ENCODE peak calls at places on chromosome 1, in four cellular contexts. E is SK-N-SH, N is GM12878, S is K562. R is an unnamed sample.

GRCh38 chr1:53878492-53879105 is 11.0 kb downstream of the YIPF1 start:
- DNase-seq in E (peak), N (no peak), S (peak), R (no peak)

GRCh38 chr1:24363994-24364393 is 44.8 kb downstream of the GRHL3 start:
- DNase-seq in E (no peak), N (no peak), S (no peak), R (no peak)

GRCh38 chr1:87887095-87887494 is 558.4 kb downstream of the LMO4 start:
- DNase-seq in E (no peak), N (no peak), S (no peak), R (no peak)

GRCh38 chr1:160346953-160347352 is 3.8 kb downstream of the NCSTN start:
- DNase-seq in E (no peak), N (peak), S (no peak), R (no peak)

GRCh38 chr1:78447096-78447495 is 43.7 kb upstream of the PTGFR start:
- DNase-seq in E (no peak), N (no peak), S (no peak), R (no peak)

GRCh38 chr1:10561955-10562354 is 87.2 kb downstream of the PEX14 start:
- DNase-seq in E (no peak), N (no peak), S (no peak), R (no peak)

GRCh38 chr1:19047373-19047772 is 90.9 kb upstream of the IFFO2 start:
- DNase-seq in E (no peak), N (no peak), S (no peak), R (no peak)

GRCh38 chr1:203381151-203381751 is 30.3 kb upstream of the FMOD start:
- DNase-seq in E (no peak), N (peak), S (no peak), R (no peak)

GRCh38 chr1:186960866-186961265 is 132.1 kb downstream of the PLA2G4A start:
- DNase-seq in E (no peak), N (no peak), S (no peak), R (no peak)

DNA sequence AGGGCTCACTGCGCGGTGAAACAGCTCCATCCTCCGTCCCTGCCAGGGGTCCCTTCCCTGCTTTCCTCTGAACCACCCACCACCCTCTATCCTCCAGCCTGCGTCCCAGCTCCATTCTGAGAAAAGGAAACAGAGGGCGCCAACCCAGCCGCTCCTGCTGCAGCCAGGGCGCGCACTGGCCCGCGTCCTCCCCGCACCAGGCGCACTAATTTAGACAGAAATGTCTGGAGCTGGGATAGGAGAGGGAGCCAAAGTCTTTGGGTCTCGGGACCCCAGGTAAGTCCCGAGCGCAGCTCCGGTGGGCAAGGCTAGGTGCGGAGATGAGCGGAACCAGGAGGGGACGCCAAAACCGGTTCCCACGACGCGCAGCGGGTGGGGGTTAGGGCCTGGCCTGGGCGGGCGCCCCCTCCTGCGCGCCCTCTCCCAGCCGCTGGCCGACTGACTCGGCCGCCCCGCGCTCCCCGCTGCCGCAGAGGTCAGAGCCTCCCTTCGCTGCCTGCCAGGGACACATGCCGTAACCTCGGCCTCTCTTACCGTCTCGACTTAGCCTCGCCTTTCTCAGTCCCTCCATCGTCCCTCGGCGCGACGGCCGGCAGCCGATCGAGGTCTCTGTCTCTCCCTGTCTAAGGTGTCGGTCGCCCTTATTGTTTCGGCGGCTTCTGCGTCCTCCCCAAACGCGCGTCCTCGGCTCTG is 2.0 kb downstream of the CAMK2N1 start:
- DNase-seq in E (peak), N (no peak), S (no peak), R (no peak)
- TF ChIP-seq NRF1 in E (no peak), N (no peak), S (no peak), R (no peak)

GRCh38 chr1:38138498-38139233 is 92.1 kb upstream of the POU3F1 start:
- DNase-seq in E (no peak), N (no peak), S (no peak), R (no peak)
- TF ChIP-seq NRF1 in E (no peak), N (no peak), S (no peak), R (no peak)

GRCh38 chr1:8879348-8880067 is 1.0 kb upstream of the ENO1 start:
- DNase-seq in E (no peak), N (no peak), S (no peak), R (no peak)
- TF ChIP-seq NRF1 in E (no peak), N (no peak), S (no peak), R (no peak)

GRCh38 chr1:67041836-67042503 is 12.0 kb downstream of the SLC35D1 start:
- DNase-seq in E (no peak), N (no peak), S (no peak), R (no peak)
- TF ChIP-seq NRF1 in E (no peak), N (no peak), S (no peak), R (no peak)

GRCh38 chr1:225875044-225875822 is 6.9 kb downstream of the TMEM63A start:
- DNase-seq in E (no peak), N (no peak), S (no peak), R (no peak)
- TF ChIP-seq NRF1 in E (no peak), N (no peak), S (no peak), R (no peak)

R was measured in H1.